ENCODE peak calls at places on chromosomes 2 and 18, in six cellular contexts. C, T, B, W, G and L are unnamed samples.

GRCh38 chr18:59917422-59917821 is 17.6 kb downstream of the PMAIP1 start:
- DNase-seq in C (no peak), T (no peak), B (no peak), W (no peak), G (peak), L (peak)

GRCh38 chr2:104378853-104379374 is 475.0 kb upstream of the POU3F3 start:
- DNase-seq in C (no peak), T (no peak), B (no peak), W (no peak), G (peak), L (no peak)

GRCh38 chr18:76519156-76519549 is 24.1 kb upstream of the ZNF516 start:
- DNase-seq in C (no peak), T (no peak), B (no peak), W (no peak), G (no peak), L (no peak)

GRCh38 chr2:157853211-157853610 is 22.9 kb downstream of the ACVR1 start:
- DNase-seq in C (no peak), T (no peak), B (no peak), W (no peak), G (no peak), L (no peak)

GRCh38 chr2:208361077-208361441 is 45.5 kb upstream of the PTH2R start:
- DNase-seq in C (no peak), T (no peak), B (no peak), W (no peak), G (no peak), L (no peak)

GRCh38 chr2:169452080-169452479 is 27.2 kb upstream of the BBS5 start:
- DNase-seq in C (no peak), T (no peak), B (no peak), W (no peak), G (no peak), L (peak)

GRCh38 chr2:85873679-85874078 is 15.1 kb downstream of the ST3GAL5 start:
- DNase-seq in C (no peak), T (no peak), B (no peak), W (no peak), G (no peak), L (no peak)

GRCh38 chr18:8260319-8260718 is 348.9 kb upstream of the RAB12 start:
- DNase-seq in C (no peak), T (no peak), B (no peak), W (no peak), G (no peak), L (peak)

GRCh38 chr18:62717850-62718229 is 2.5 kb downstream of the PHLPP1 start:
- DNase-seq in C (no peak), T (no peak), B (no peak), W (no peak), G (no peak), L (peak)

GRCh38 chr2:68768461-68768860 is 33.9 kb downstream of the ARHGAP25 start:
- DNase-seq in C (no peak), T (no peak), B (no peak), W (no peak), G (no peak), L (no peak)

GRCh38 chr2:236579746-236580315 is 10.2 kb downstream of the ACKR3 start:
- DNase-seq in C (no peak), T (no peak), B (no peak), W (no peak), G (no peak), L (no peak)

GRCh38 chr2:73701968-73702665 is 35.0 kb downstream of the TPRKB start:
- DNase-seq in C (no peak), T (no peak), B (no peak), W (no peak), G (no peak), L (no peak)

GRCh38 chr2:71826299-71826698 is 321.4 kb downstream of the CYP26B1 start:
- DNase-seq in C (no peak), T (no peak), B (no peak), W (no peak), G (no peak), L (no peak)

GRCh38 chr2:238927746-238928519 is 80.0 kb downstream of the TWIST2 start:
- DNase-seq in C (no peak), T (no peak), B (no peak), W (no peak), G (no peak), L (no peak)

GRCh38 chr2:238895901-238896600 is 48.2 kb downstream of the TWIST2 start:
- DNase-seq in C (no peak), T (no peak), B (no peak), W (no peak), G (no peak), L (no peak)

GRCh38 chr2:175203621-175204496 is 22.3 kb upstream of the ATP5MC3 start:
- DNase-seq in C (no peak), T (peak), B (peak), W (peak), G (no peak), L (peak)

GRCh38 chr2:207599641-207600040 is 25.6 kb downstream of the METTL21A start:
- DNase-seq in C (no peak), T (no peak), B (no peak), W (no peak), G (no peak), L (no peak)

GRCh38 chr2:25103287-25103871 is 61.5 kb downstream of the EFR3B start:
- DNase-seq in C (no peak), T (no peak), B (no peak), W (no peak), G (no peak), L (peak)

GRCh38 chr2:236156095-236156859 is 11.9 kb downstream of the GBX2 start:
- DNase-seq in C (no peak), T (no peak), B (no peak), W (no peak), G (no peak), L (no peak)

GRCh38 chr2:142874293-142874814 is 3.1 kb upstream of the KYNU start:
- DNase-seq in C (no peak), T (no peak), B (no peak), W (no peak), G (peak), L (peak)

GRCh38 chr2:216006164-216006663 is 7.1 kb downstream of the MREG start:
- DNase-seq in C (no peak), T (peak), B (no peak), W (no peak), G (no peak), L (peak)

GRCh38 chr2:9258953-9259399 is 52.4 kb downstream of the ASAP2 start:
- DNase-seq in C (no peak), T (no peak), B (no peak), W (no peak), G (no peak), L (no peak)

GRCh38 chr2:185202416-185202815 is 536.2 kb upstream of the FSIP2 start:
- DNase-seq in C (no peak), T (no peak), B (no peak), W (no peak), G (no peak), L (no peak)

GRCh38 chr18:519019-519879 is 18.7 kb upstream of the COLEC12 start:
- DNase-seq in C (no peak), T (no peak), B (no peak), W (no peak), G (no peak), L (no peak)

GRCh38 chr2:66452214-66452613 is 17.3 kb downstream of the MEIS1 start:
- DNase-seq in C (no peak), T (no peak), B (no peak), W (no peak), G (no peak), L (no peak)

GRCh38 chr2:671072-671471 is 6.1 kb downstream of the TMEM18 start:
- DNase-seq in C (no peak), T (no peak), B (no peak), W (no peak), G (no peak), L (no peak)

GRCh38 chr2:118861741-118862140 is 14.3 kb upstream of the EN1 start:
- DNase-seq in C (no peak), T (no peak), B (no peak), W (no peak), G (no peak), L (peak)

GRCh38 chr2:85580206-85580605 is 2.8 kb downstream of the VAMP8 start:
- DNase-seq in C (no peak), T (no peak), B (no peak), W (no peak), G (no peak), L (no peak)

GRCh38 chr2:240810621-240811020 is 9.4 kb downstream of the KIF1A start:
- DNase-seq in C (no peak), T (no peak), B (no peak), W (no peak), G (no peak), L (no peak)

GRCh38 chr2:15674637-15675455 is 83.2 kb downstream of the DDX1 start:
- DNase-seq in C (no peak), T (no peak), B (no peak), W (no peak), G (no peak), L (peak)

GRCh38 chr2:12036640-12036983 is 290.2 kb downstream of the LPIN1 start:
- DNase-seq in C (no peak), T (no peak), B (no peak), W (no peak), G (no peak), L (no peak)

GRCh38 chr18:30889582-30890301 is 152.8 kb downstream of the DSC3 start:
- DNase-seq in C (no peak), T (no peak), B (no peak), W (no peak), G (no peak), L (peak)

GRCh38 chr2:111071480-111072143 is 49.1 kb upstream of the BCL2L11 start:
- DNase-seq in C (no peak), T (no peak), B (no peak), W (no peak), G (peak), L (peak)